ENCODE peak calls at places on chromosomes 12 and 14, in nine cellular contexts. D is GM23248, F is neural progenitor cell, W is H9, J is astrocyte, Q is endothelial cell of umbilical vein, M is HepG2, H is fibroblast of lung, P is mammary epithelial cell. S is an unnamed sample. For H3K27me3, the result is how much of the 10 kb centered on the place peaks cover.

GRCh38 chr12:6551063-6551461 is 4.8 kb downstream of the IFFO1 start:
- DNase-seq in D (peak), F (no peak), W (peak), J (no peak), Q (no peak), M (no peak), H (peak), P (no peak), S (no peak)

GRCh38 chr12:101570022-101570421 is 24.7 kb upstream of the MYBPC1 start:
- DNase-seq in D (peak), F (peak), W (no peak), J (peak), Q (peak), M (peak), H (peak), P (peak), S (no peak)

GRCh38 chr12:109880938-109881337 is 597 bp upstream of the GLTP start:
- DNase-seq in D (no peak), F (peak), W (no peak), J (no peak), Q (peak), M (no peak), H (no peak), P (no peak), S (no peak)

GRCh38 chr14:71703477-71703876 is 228.8 kb upstream of the RGS6 start:
- DNase-seq in D (peak), F (peak), W (no peak), J (peak), Q (no peak), M (no peak), H (peak), P (peak), S (no peak)

GRCh38 chr14:86237733-86238132 is 707.8 kb downstream of the FLRT2 start:
- DNase-seq in D (no peak), F (peak), W (no peak), J (no peak), Q (no peak), M (no peak), H (no peak), P (no peak), S (no peak)

GRCh38 chr14:60777856-60778578 is 43.5 kb downstream of the MNAT1 start:
- DNase-seq in D (peak), F (no peak), W (no peak), J (peak), Q (peak), M (no peak), H (peak), P (peak), S (no peak)

GRCh38 chr14:38404100-38404541 is 148.2 kb upstream of the CLEC14A start:
- DNase-seq in D (peak), F (no peak), W (no peak), J (peak), Q (peak), M (no peak), H (peak), P (no peak), S (no peak)

GRCh38 chr12:24109381-24110039 is 160.0 kb upstream of the SOX5 start:
- DNase-seq in D (peak), F (peak), W (no peak), J (peak), Q (peak), M (peak), H (peak), P (peak), S (no peak)

GRCh38 chr12:47394070-47394469 is 311.8 kb downstream of the RPAP3 start:
- DNase-seq in D (no peak), F (no peak), W (no peak), J (peak), Q (no peak), M (no peak), H (peak), P (no peak), S (no peak)

GRCh38 chr14:89277229-89277628 is 139.8 kb downstream of the FOXN3 start:
- DNase-seq in D (no peak), F (no peak), W (no peak), J (no peak), Q (no peak), M (no peak), H (no peak), P (no peak), S (no peak)

GRCh38 chr14:77023001-77023996 is 5.2 kb downstream of the IRF2BPL start:
- DNase-seq in D (peak), F (peak), W (peak), J (peak), Q (peak), M (peak), H (peak), P (peak), S (no peak)

GRCh38 chr12:128801879-128802391 is 21.8 kb downstream of the SLC15A4 start:
- DNase-seq in D (peak), F (no peak), W (no peak), J (peak), Q (peak), M (no peak), H (peak), P (peak), S (no peak)

GRCh38 chr12:103852498-103852992 is 11.5 kb upstream of the NT5DC3 start:
- DNase-seq in D (peak), F (no peak), W (no peak), J (peak), Q (no peak), M (peak), H (peak), P (peak), S (no peak)

GRCh38 chr12:47080725-47081502 is 1.2 kb upstream of the AMIGO2 start:
- DNase-seq in D (peak), F (peak), W (no peak), J (peak), Q (peak), M (no peak), H (peak), P (peak), S (no peak)

GRCh38 chr12:46368684-46369083 is 3.9 kb downstream of the SLC38A2 start:
- DNase-seq in D (no peak), F (no peak), W (no peak), J (no peak), Q (no peak), M (no peak), H (no peak), P (no peak), S (no peak)

GRCh38 chr12:57517187-57517586 is 3.1 kb downstream of the DDIT3 start:
- DNase-seq in D (peak), F (no peak), W (no peak), J (peak), Q (peak), M (no peak), H (peak), P (peak), S (no peak)

GRCh38 chr12:31272607-31273225 is 53.2 kb downstream of the SINHCAF start:
- DNase-seq in D (no peak), F (no peak), W (no peak), J (no peak), Q (no peak), M (no peak), H (no peak), P (no peak), S (no peak)

GRCh38 chr12:52529846-52530245 is 9.7 kb upstream of the KRT5 start:
- DNase-seq in D (no peak), F (no peak), W (no peak), J (no peak), Q (no peak), M (no peak), H (no peak), P (no peak), S (no peak)

GRCh38 chr14:56057071-56057865 is 60.9 kb upstream of the PELI2 start:
- DNase-seq in D (no peak), F (peak), W (no peak), J (peak), Q (no peak), M (no peak), H (peak), P (no peak), S (no peak)

GRCh38 chr12:53975816-53976152 is 1.0 kb upstream of the HOTAIR start:
- DNase-seq in D (no peak), F (no peak), W (no peak), J (no peak), Q (no peak), M (no peak), H (no peak), P (no peak), S (no peak)

GRCh38 chr12:88243886-88244491 is 101.9 kb downstream of the TMTC3 start:
- DNase-seq in D (peak), F (no peak), W (no peak), J (peak), Q (no peak), M (no peak), H (peak), P (no peak), S (no peak)

GRCh38 chr12:93322784-93323183 is 54.9 kb upstream of the NUDT4 start:
- DNase-seq in D (peak), F (no peak), W (no peak), J (peak), Q (peak), M (no peak), H (peak), P (peak), S (no peak)

GRCh38 chr14:23182372-23183014 is 967 bp downstream of the SLC7A8 start:
- DNase-seq in D (peak), F (peak), W (peak), J (no peak), Q (peak), M (no peak), H (no peak), P (peak), S (no peak)

GRCh38 chr12:119602695-119603094 is 9.1 kb downstream of the TMEM233 start:
- DNase-seq in D (no peak), F (no peak), W (no peak), J (no peak), Q (no peak), M (no peak), H (no peak), P (no peak), S (no peak)

GRCh38 chr12:119603767-119604166 is 10.2 kb downstream of the TMEM233 start:
- DNase-seq in D (no peak), F (no peak), W (no peak), J (no peak), Q (no peak), M (no peak), H (no peak), P (no peak), S (no peak)

GRCh38 chr12:119598159-119598558 is 4.6 kb downstream of the TMEM233 start:
- DNase-seq in D (no peak), F (no peak), W (no peak), J (no peak), Q (no peak), M (no peak), H (no peak), P (no peak), S (no peak)

GRCh38 chr12:119601877-119602536 is 8.4 kb downstream of the TMEM233 start:
- DNase-seq in D (no peak), F (no peak), W (no peak), J (no peak), Q (no peak), M (no peak), H (no peak), P (no peak), S (no peak)
- H3K27me3 ChIP-seq in D (under half), F (half or more), W (under half), J (under half), Q (under half), M (under half), H (under half), P (under half), S (under half)

DNA sequence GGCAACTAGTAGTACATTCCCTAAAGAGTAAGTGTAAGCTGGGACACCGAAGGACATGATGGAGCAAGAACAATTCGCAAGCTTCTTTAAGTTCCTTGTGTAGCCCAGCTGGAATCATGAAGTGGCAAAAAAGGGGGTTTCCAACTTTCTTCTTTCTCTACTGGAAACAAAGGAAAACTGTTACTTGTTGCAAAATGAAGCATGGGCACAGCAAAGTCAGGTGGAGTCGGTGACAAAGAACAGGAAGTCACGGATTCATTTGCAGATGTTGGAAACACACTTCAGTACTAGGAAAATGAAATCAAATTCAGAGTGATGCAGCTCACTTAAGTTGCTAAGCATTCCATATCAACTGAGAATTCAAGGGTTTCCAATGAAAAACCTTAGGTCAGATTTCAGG is 706.9 kb upstream of the STXBP6 start:
- DNase-seq in D (no peak), F (peak), W (peak), J (no peak), Q (no peak), M (no peak), H (no peak), P (no peak), S (no peak)
- H2AFZ ChIP-seq in D (no peak), F (peak), W (no peak), J (no peak), Q (no peak), M (no peak), H (no peak), P (no peak), S (no peak)

DNA sequence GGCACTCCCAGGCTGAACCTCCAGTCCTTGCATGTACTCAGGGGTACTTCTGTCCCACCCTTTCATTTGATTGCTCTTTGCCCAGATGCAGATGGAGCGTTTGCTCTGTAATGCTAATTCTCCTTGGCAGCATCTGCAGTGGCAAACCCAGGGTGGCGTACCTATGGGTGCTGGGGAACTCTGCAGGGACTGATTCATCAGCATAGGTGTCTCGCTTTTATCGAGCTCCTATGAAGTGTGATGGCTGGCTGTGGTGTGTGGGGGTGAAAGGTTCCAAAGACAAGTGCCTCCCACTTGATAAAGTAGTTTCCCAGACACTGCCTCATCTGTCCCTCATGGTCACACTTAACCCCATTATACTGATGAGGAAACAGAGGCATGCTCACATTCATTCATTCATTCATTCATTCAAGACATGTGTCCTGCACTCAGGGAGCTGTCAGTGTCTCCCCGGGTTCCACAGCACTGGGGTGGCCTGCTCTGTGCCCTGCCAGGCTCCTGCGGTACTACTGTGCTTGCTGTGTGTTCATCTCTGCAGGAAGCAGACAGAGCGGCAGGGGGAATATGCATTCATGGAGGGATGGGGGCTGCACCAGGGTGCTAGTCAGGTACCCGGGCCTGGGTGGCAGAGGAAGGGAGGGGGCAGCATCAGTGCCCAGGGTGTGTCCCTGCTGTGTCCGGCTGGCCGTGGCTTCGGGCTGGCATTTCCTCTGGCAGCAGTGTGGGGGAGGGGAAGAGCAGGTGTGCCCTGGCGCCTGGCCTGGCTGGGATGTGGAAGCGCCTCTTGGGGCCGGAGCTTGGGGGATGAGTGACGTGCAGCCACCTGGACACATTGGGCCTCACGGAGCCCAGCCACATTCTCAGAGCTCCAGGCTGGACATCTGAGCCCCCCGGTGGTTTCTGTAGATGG is 110.9 kb downstream of the TSPAN9 start:
- DNase-seq in D (no peak), F (no peak), W (no peak), J (no peak), Q (no peak), M (no peak), H (no peak), P (no peak), S (no peak)
- H3K27me3 ChIP-seq in D (under half), F (under half), W (under half), J (under half), Q (under half), M (under half), H (under half), P (under half), S (under half)

GRCh38 chr14:29842228-29842627 is 85.4 kb downstream of the PRKD1 start:
- DNase-seq in D (no peak), F (no peak), W (no peak), J (no peak), Q (no peak), M (no peak), H (no peak), P (no peak), S (no peak)

GRCh38 chr14:29851397-29851796 is 76.2 kb downstream of the PRKD1 start:
- DNase-seq in D (no peak), F (no peak), W (no peak), J (peak), Q (no peak), M (no peak), H (peak), P (no peak), S (no peak)

GRCh38 chr14:29846339-29847129 is 81.1 kb downstream of the PRKD1 start:
- DNase-seq in D (no peak), F (no peak), W (no peak), J (no peak), Q (no peak), M (no peak), H (peak), P (peak), S (no peak)
- H2AFZ ChIP-seq in D (no peak), F (no peak), W (no peak), J (no peak), Q (no peak), M (no peak), H (no peak), P (no peak), S (no peak)

GRCh38 chr14:105076296-105076804 is 11.1 kb upstream of the GPR132 start:
- DNase-seq in D (no peak), F (no peak), W (peak), J (no peak), Q (no peak), M (no peak), H (no peak), P (no peak), S (no peak)
- H3K27me3 ChIP-seq in D (under half), F (under half), W (under half), J (under half), Q (under half), M (under half), H (under half), P (under half), S (under half)

DNA sequence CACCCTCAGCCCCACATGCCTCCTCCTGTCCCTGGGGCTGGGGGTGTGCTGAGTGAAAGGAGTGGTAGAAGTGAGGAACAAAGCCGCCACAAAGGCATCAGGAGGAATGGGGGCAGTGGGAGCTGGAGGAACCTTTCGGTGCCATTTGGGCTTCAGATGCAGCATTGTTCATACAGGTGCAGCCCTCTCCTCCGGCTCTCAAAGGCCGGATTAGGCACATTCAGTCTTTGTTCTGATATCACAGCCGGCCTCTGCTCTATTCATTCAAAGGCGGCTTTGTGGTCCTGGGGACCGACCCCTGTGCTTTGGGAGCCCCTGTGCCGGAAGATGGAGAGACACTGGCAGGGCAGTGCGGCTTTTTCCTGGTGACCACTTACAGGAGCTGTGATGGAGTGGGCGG is 53.2 kb downstream of the SMOC1 start:
- DNase-seq in D (no peak), F (peak), W (no peak), J (no peak), Q (no peak), M (no peak), H (no peak), P (no peak), S (no peak)
- H2AFZ ChIP-seq in D (no peak), F (no peak), W (no peak), J (no peak), Q (no peak), M (no peak), H (no peak), P (no peak), S (no peak)

GRCh38 chr12:95790025-95790911 is at the start of gene NTN4:
- DNase-seq in D (peak), F (peak), W (peak), J (no peak), Q (peak), M (no peak), H (peak), P (peak), S (peak)

GRCh38 chr12:95788637-95789036 is 1.9 kb downstream of the NTN4 start:
- DNase-seq in D (peak), F (no peak), W (no peak), J (peak), Q (peak), M (no peak), H (peak), P (peak), S (no peak)

GRCh38 chr12:95790912-95791849 is 617 bp upstream of the NTN4 start:
- DNase-seq in D (peak), F (peak), W (peak), J (no peak), Q (peak), M (no peak), H (peak), P (peak), S (no peak)

GRCh38 chr12:95787274-95787814 is 3.2 kb downstream of the NTN4 start:
- DNase-seq in D (no peak), F (no peak), W (no peak), J (no peak), Q (no peak), M (no peak), H (no peak), P (no peak), S (no peak)

DNA sequence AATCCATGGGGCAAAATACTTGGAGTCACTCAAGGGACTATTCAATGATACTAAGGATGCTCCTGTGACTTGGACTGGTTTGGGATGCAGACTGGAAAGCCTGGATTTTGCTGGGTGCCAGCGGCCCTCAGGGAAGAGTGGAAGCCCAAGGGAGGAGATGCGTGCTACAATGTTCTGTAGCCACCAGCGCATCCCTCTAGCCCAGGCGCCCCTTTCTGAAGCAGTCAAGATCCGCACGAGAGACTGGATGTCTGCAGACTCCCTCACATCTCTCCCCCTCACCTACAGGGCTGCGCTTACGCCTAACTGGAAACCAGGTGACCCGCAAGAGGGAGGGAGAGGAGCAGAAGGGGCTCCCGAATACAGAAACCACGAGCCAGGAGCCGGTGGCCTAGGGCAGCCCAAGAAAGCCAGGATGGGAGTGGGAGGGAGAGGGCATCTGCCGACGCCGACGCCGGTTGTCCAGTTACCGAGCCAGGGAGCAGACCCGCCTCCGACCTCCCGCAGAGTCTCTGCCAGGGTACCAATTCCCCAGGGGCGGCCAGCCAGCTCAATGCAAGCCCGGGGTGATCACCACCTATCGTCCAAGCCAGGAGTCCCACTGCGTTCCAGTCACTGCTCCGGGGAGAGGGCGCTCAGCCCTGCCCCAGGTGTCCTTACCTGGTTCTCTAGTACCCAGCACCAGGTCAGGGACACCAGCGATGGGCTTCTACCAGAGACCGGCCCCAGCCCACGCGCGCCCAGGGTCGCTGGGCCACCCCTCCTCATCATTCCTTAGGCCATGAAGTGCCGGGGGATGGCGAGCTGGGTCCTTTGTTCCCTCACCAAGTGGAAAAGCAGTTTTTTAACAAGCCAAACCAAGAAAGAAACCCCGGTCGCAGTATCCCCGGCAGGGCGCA is 1.2 kb downstream of the NTN4 start:
- DNase-seq in D (peak), F (peak), W (peak), J (no peak), Q (no peak), M (no peak), H (no peak), P (peak), S (no peak)
- H3K27me3 ChIP-seq in D (under half), F (half or more), W (under half), J (under half), Q (under half), M (under half), H (under half), P (under half), S (half or more)

S was measured in DND-41.